ENCODE peak calls at places on chromosomes 12 and 14, in four cellular contexts. One of them, this sample, is unnamed.
A peak's percentile ranks its signal among the peaks of the same experiment; 100 is the strongest.

GRCh38 chr12:64221656-64222010 is 463 bp downstream of the KICS2 start:
- DNase-seq in aorta: peak; percentile 96
- DNase-seq in heart left ventricle: peak; percentile 81
- DNase-seq in iPS DF 6.9: peak; percentile 79
- DNase-seq in this sample: peak; percentile 88

GRCh38 chr14:31530136-31530535 is 31.1 kb upstream of the NUBPL start:
- DNase-seq in iPS DF 6.9: no peak
- DNase-seq in heart left ventricle: no peak
- DNase-seq in aorta: no peak
- DNase-seq in this sample: no peak

GRCh38 chr12:32025906-32026305 is 66.7 kb downstream of the RESF1 start:
- DNase-seq in heart left ventricle: no peak
- DNase-seq in iPS DF 6.9: no peak
- DNase-seq in aorta: no peak
- DNase-seq in this sample: no peak

GRCh38 chr12:109716512-109717389 is 3.1 kb downstream of the FAM222A start:
- DNase-seq in iPS DF 6.9: no peak
- DNase-seq in heart left ventricle: peak; percentile 46
- DNase-seq in aorta: peak; percentile 52
- DNase-seq in this sample: no peak

GRCh38 chr12:90010089-90010488 is 301.5 kb upstream of the ATP2B1 start:
- DNase-seq in aorta: no peak
- DNase-seq in iPS DF 6.9: no peak
- DNase-seq in heart left ventricle: no peak
- DNase-seq in this sample: no peak

GRCh38 chr12:132004946-132005345 is 55.2 kb downstream of the EP400 start:
- DNase-seq in aorta: peak; percentile 67
- DNase-seq in heart left ventricle: no peak
- DNase-seq in iPS DF 6.9: no peak
- DNase-seq in this sample: no peak

GRCh38 chr12:32110417-32110816 is 3.8 kb downstream of the BICD1 start:
- DNase-seq in iPS DF 6.9: no peak
- DNase-seq in aorta: no peak
- DNase-seq in heart left ventricle: no peak
- DNase-seq in this sample: no peak

GRCh38 chr14:26163761-26164160 is 434.1 kb downstream of the NOVA1 start:
- DNase-seq in iPS DF 6.9: peak; percentile 33
- DNase-seq in aorta: no peak
- DNase-seq in heart left ventricle: no peak
- DNase-seq in this sample: peak; percentile 14

GRCh38 chr12:106248849-106249371 is 1.1 kb upstream of the CKAP4 start:
- DNase-seq in heart left ventricle: no peak
- DNase-seq in aorta: no peak
- DNase-seq in iPS DF 6.9: no peak
- DNase-seq in this sample: no peak

GRCh38 chr12:2692156-2692555 is 102.6 kb upstream of the FKBP4 start:
- DNase-seq in heart left ventricle: no peak
- DNase-seq in iPS DF 6.9: no peak
- DNase-seq in aorta: no peak
- DNase-seq in this sample: no peak

GRCh38 chr12:106773945-106774807 is at the start of gene RIC8B:
- DNase-seq in iPS DF 6.9: peak; percentile 98
- DNase-seq in heart left ventricle: peak; percentile 97
- DNase-seq in aorta: peak; percentile 99
- DNase-seq in this sample: peak; percentile 97

GRCh38 chr14:55609681-55610080 is 29.7 kb downstream of the KTN1 start:
- DNase-seq in aorta: no peak
- DNase-seq in heart left ventricle: no peak
- DNase-seq in iPS DF 6.9: no peak
- DNase-seq in this sample: no peak

DNA sequence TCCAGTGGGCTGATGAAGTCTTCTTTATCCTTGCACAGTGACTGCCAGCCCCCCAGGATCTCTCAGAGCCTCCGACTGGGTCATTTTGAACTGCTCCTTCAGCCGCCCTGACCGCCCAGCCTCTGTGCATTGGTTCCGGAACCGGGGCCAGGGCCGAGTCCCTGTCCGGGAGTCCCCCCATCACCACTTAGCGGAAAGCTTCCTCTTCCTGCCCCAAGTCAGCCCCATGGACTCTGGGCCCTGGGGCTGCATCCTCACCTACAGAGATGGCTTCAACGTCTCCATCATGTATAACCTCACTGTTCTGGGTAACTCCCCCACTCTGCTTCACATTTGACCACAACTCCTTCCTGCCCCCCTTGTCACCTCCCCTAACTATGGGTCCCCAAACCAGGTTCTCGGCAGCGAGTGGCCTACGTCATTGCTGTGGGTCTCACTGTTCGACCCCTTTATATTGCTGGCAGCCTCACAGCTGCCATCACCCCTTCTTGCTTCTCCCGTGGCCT is 2.3 kb downstream of the LAG3 start:
- DNase-seq in heart left ventricle: no peak
- DNase-seq in iPS DF 6.9: no peak
- DNase-seq in aorta: no peak
- DNase-seq in this sample: no peak
- H3K27ac ChIP-seq in heart left ventricle: no peak overlapping the region
- H3K27ac ChIP-seq in iPS DF 6.9: no peak overlapping the region
- H3K27ac ChIP-seq in aorta: no peak overlapping the region
- H3K27ac ChIP-seq in this sample: no peak overlapping the region

DNA sequence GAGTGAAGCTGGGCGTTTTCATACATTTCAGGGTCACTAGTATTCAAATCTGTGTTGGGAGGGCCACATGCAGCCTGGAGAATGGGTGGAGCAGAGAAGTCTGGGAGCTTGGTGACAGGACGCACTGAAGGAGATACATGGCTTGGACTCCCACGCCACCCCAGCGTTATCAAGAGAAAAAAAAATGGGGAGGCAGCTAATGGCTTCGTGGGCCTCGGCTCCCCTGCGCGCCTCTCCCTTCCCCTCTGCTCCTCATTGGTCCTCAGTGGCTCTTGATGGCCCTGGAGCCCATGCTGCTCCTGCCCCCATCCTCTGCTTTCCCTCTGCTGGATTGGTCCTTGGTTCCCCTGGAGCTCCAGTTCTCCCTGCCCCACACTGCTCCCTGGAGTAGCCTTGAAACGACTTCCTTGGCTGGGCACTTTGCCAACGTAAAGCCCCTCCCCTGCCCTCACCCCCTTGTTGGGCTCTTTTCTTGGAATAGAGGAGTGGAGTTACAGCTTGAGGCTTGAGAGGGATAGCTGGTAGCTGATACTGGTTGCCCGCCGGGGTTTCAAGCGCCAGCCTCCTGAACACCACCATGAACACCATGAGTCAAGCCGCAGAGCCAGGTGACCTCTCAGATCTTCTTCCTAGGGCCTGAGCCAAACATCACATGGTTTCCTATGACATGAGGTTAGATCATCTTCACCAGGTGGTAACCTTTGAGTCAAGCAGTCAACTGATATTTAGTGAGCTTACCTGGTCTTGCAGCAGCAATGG is 139.7 kb downstream of the PRKCH start:
- DNase-seq in heart left ventricle: no peak
- DNase-seq in iPS DF 6.9: no peak
- DNase-seq in aorta: no peak
- DNase-seq in this sample: no peak
- H3K27ac ChIP-seq in heart left ventricle: no peak overlapping the region
- H3K27ac ChIP-seq in iPS DF 6.9: no peak overlapping the region
- H3K27ac ChIP-seq in aorta: no peak overlapping the region
- H3K27ac ChIP-seq in this sample: no peak overlapping the region

GRCh38 chr12:56413392-56413791 is 35.8 kb downstream of the TIMELESS start:
- DNase-seq in heart left ventricle: no peak
- DNase-seq in aorta: no peak
- DNase-seq in iPS DF 6.9: no peak
- DNase-seq in this sample: no peak

GRCh38 chr12:56410768-56411167 is 38.5 kb downstream of the TIMELESS start:
- DNase-seq in aorta: no peak
- DNase-seq in heart left ventricle: no peak
- DNase-seq in iPS DF 6.9: no peak
- DNase-seq in this sample: no peak

GRCh38 chr12:56411781-56412639 is 37.2 kb downstream of the TIMELESS start:
- DNase-seq in iPS DF 6.9: no peak
- DNase-seq in aorta: no peak
- DNase-seq in heart left ventricle: no peak
- DNase-seq in this sample: no peak

GRCh38 chr12:56417739-56418138 is 31.5 kb downstream of the TIMELESS start:
- DNase-seq in aorta: no peak
- DNase-seq in iPS DF 6.9: no peak
- DNase-seq in heart left ventricle: no peak
- DNase-seq in this sample: no peak

GRCh38 chr12:56414401-56414800 is 34.8 kb downstream of the TIMELESS start:
- DNase-seq in iPS DF 6.9: no peak
- DNase-seq in aorta: no peak
- DNase-seq in heart left ventricle: no peak
- DNase-seq in this sample: no peak
- H3K27ac ChIP-seq in iPS DF 6.9: no peak overlapping the region
- H3K27ac ChIP-seq in aorta: no peak overlapping the region
- H3K27ac ChIP-seq in heart left ventricle: no peak overlapping the region
- H3K27ac ChIP-seq in this sample: no peak overlapping the region

DNA sequence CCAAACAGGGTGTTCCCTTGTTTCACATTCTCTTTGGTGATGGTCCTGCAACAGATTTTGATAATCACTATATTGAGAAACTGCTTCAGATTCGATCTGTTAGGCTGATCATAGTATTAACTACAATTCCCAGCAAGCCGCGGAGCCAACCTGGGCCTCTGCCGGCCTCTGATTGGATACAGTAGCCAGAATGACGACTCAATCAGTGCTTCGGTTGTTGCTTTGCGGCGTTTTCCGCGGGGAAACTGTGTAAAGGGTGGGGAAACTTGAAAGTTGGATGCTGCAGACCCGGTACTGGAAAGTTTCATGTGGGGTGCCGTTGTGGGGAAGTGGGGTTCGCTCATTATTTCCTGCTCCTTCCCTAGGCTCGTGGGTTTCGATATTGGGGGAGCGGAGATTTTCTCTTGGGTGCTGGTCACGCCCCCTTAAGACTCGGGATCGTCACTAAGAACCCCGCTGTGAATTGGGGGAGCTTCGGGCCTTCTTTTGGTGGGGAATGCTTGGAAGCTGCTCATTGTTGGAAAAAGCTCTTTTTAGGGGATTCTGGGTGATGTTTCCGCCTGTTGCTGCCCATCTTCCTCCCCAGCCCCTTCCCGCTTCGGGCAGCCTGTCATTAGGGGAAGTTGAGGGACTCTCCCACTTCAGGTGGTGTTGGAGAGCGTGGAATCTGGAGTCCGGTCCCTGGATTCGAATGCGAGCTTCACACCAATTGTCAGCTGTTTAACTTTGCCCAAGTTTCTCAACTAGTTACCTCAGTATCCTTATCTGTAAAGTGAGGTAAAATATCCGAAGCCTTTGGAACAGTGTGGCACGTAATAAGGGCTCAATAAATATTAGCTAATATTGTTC is at the start of gene RAD51B:
- DNase-seq in iPS DF 6.9: peak; percentile 50
- DNase-seq in heart left ventricle: peak; percentile 87
- DNase-seq in aorta: peak; percentile 93
- DNase-seq in this sample: peak; percentile 86
- H3K27ac ChIP-seq in iPS DF 6.9: no peak within 1 kb of the TSS
- H3K27ac ChIP-seq in heart left ventricle: peak within 1 kb of the TSS; percentile 58
- H3K27ac ChIP-seq in aorta: no peak within 1 kb of the TSS
- H3K27ac ChIP-seq in this sample: peak within 1 kb of the TSS; percentile 84

GRCh38 chr12:1471224-1471623 is 123.2 kb downstream of the FBXL14 start:
- DNase-seq in aorta: no peak
- DNase-seq in heart left ventricle: no peak
- DNase-seq in iPS DF 6.9: no peak
- DNase-seq in this sample: no peak
- H3K27ac ChIP-seq in aorta: no peak overlapping the region
- H3K27ac ChIP-seq in heart left ventricle: no peak overlapping the region
- H3K27ac ChIP-seq in iPS DF 6.9: no peak overlapping the region
- H3K27ac ChIP-seq in this sample: no peak overlapping the region

DNA sequence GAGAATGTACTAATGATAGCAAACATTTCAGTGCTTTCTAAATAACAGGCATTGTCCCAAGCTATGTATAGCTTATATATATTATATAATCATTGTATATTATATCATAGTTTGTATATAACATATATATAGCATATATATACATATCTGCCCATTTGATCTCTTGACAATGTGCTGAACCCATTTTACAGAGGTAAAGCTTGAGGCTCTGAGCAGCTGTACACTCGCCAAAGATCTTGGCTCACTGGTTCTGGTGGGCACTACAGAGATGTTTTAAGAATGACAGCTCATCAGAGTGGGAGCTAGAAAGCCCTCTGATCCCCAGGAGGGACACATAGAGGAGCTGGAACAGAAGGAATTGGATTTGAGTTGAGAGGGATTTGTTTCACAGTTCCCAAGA is 68.2 kb upstream of the ACTN1 start:
- DNase-seq in heart left ventricle: no peak
- DNase-seq in iPS DF 6.9: no peak
- DNase-seq in aorta: no peak
- DNase-seq in this sample: no peak
- H3K27ac ChIP-seq in heart left ventricle: peak overlapping the region; percentile 73
- H3K27ac ChIP-seq in iPS DF 6.9: no peak overlapping the region
- H3K27ac ChIP-seq in aorta: peak overlapping the region; percentile 69
- H3K27ac ChIP-seq in this sample: peak overlapping the region; percentile 86

GRCh38 chr12:104674083-104674482 is 217.3 kb downstream of the CHST11 start:
- DNase-seq in iPS DF 6.9: no peak
- DNase-seq in heart left ventricle: no peak
- DNase-seq in aorta: no peak
- DNase-seq in this sample: no peak
- H3K27ac ChIP-seq in iPS DF 6.9: no peak overlapping the region
- H3K27ac ChIP-seq in heart left ventricle: peak overlapping the region; percentile 58
- H3K27ac ChIP-seq in aorta: no peak overlapping the region
- H3K27ac ChIP-seq in this sample: peak overlapping the region; percentile 88

GRCh38 chr14:21671371-21671770 is 2.2 kb downstream of the OR4E1 start:
- DNase-seq in heart left ventricle: no peak
- DNase-seq in aorta: no peak
- DNase-seq in iPS DF 6.9: no peak
- DNase-seq in this sample: no peak
- H3K27ac ChIP-seq in heart left ventricle: no peak overlapping the region
- H3K27ac ChIP-seq in aorta: no peak overlapping the region
- H3K27ac ChIP-seq in iPS DF 6.9: no peak overlapping the region
- H3K27ac ChIP-seq in this sample: no peak overlapping the region

GRCh38 chr14:104986487-104987164 is 1.0 kb downstream of the CLBA1 start:
- DNase-seq in heart left ventricle: no peak
- DNase-seq in aorta: no peak
- DNase-seq in iPS DF 6.9: no peak
- DNase-seq in this sample: no peak
- H3K27ac ChIP-seq in heart left ventricle: peak overlapping the region; percentile 75
- H3K27ac ChIP-seq in aorta: no peak overlapping the region
- H3K27ac ChIP-seq in iPS DF 6.9: no peak overlapping the region
- H3K27ac ChIP-seq in this sample: no peak overlapping the region